ENCODE peak calls at places on chromosomes 13 and 19, in nine cellular contexts. T, C, U, P, S, J, L, Y and X are unnamed samples.
A peak's percentile ranks its signal among the peaks of the same experiment; 100 is the strongest.

GRCh38 chr13:114087430-114087829 is 45.0 kb downstream of the RASA3 start:
- DNase-seq in Y (no peak), P (no peak), T (no peak), U (no peak), C (no peak), S (no peak), L (no peak), J (no peak), X (no peak)

GRCh38 chr13:85417807-85418206 is 381.4 kb downstream of the SLITRK6 start:
- DNase-seq in T (no peak), U (no peak), P (no peak), C (no peak), L (no peak), S (no peak), J (no peak), Y (no peak), X (no peak)

GRCh38 chr13:57630661-57631606 is 610 bp upstream of the PCDH17 start:
- DNase-seq in L (no peak), P (no peak), S (no peak), J (no peak), U (no peak), C (peak; percentile 46), Y (no peak), T (no peak), X (no peak)

GRCh38 chr13:98454389-98454881 is 122.5 kb downstream of the STK24 start:
- DNase-seq in C (no peak), P (no peak), U (no peak), Y (no peak), T (no peak), S (no peak), J (no peak), L (no peak), X (no peak)

GRCh38 chr19:30227071-30227621 is 145.0 kb upstream of the ZNF536 start:
- DNase-seq in L (no peak), J (no peak), S (no peak), U (no peak), C (peak; percentile 63), T (no peak), P (no peak), Y (no peak), X (no peak)

GRCh38 chr19:11792942-11793341 is 5.4 kb upstream of the ZNF491 start:
- DNase-seq in U (no peak), T (no peak), Y (no peak), J (no peak), L (no peak), P (no peak), S (no peak), C (no peak), X (no peak)

GRCh38 chr13:112819111-112819510 is 129.3 kb downstream of the ATP11A start:
- DNase-seq in S (no peak), C (no peak), P (no peak), L (no peak), Y (no peak), J (no peak), T (no peak), U (no peak), X (no peak)

GRCh38 chr19:39155114-39155700 is 29.6 kb downstream of the PAK4 start:
- DNase-seq in J (no peak), Y (no peak), L (peak; percentile 67), T (no peak), C (peak; percentile 44), U (no peak), P (no peak), S (no peak), X (no peak)

GRCh38 chr13:30045916-30046704 is 195.7 kb upstream of the UBL3 start:
- DNase-seq in Y (no peak), S (no peak), T (no peak), L (no peak), J (no peak), C (no peak), U (no peak), P (no peak), X (no peak)

GRCh38 chr13:104436555-104436954 is 1370.3 kb upstream of the SLC10A2 start:
- DNase-seq in Y (no peak), S (no peak), L (no peak), T (no peak), U (no peak), J (no peak), P (no peak), C (no peak), X (no peak)

GRCh38 chr19:38742906-38743305 is 1.4 kb downstream of the CAPN12 start:
- DNase-seq in Y (no peak), L (no peak), U (no peak), J (no peak), P (no peak), S (no peak), C (no peak), T (no peak), X (no peak)

GRCh38 chr13:77093735-77094134 is 66.8 kb upstream of the FBXL3 start:
- DNase-seq in C (no peak), L (no peak), T (no peak), Y (no peak), P (no peak), U (no peak), S (no peak), J (no peak), X (no peak)

GRCh38 chr13:113548778-113549621 is 35.6 kb upstream of the TFDP1 start:
- DNase-seq in L (no peak), Y (no peak), J (no peak), T (peak; percentile 5), P (no peak), S (no peak), C (no peak), U (no peak), X (no peak)

GRCh38 chr13:113413898-113414282 is 39.4 kb downstream of the ADPRHL1 start:
- DNase-seq in L (no peak), J (no peak), P (peak; percentile 59), C (no peak), S (no peak), U (no peak), Y (no peak), T (peak; percentile 31), X (no peak)

GRCh38 chr13:40146586-40147240 is 491.3 kb downstream of the COG6 start:
- DNase-seq in L (no peak), Y (no peak), U (no peak), C (no peak), J (peak; percentile 47), S (no peak), T (no peak), P (no peak), X (no peak)

GRCh38 chr13:66618702-66619101 is 611.4 kb downstream of the PCDH9 start:
- DNase-seq in Y (no peak), U (no peak), T (no peak), C (peak; percentile 55), J (peak; percentile 34), S (no peak), P (no peak), L (peak; percentile 48), X (no peak)

GRCh38 chr13:45340422-45341033 is 455 bp downstream of the TPT1 start:
- DNase-seq in T (peak; percentile 92), J (peak; percentile 82), Y (peak; percentile 67), S (peak; percentile 68), P (peak; percentile 92), U (no peak), C (peak; percentile 93), L (peak; percentile 92), X (peak; percentile 92)

GRCh38 chr13:30429235-30429634 is 6.9 kb downstream of the UBE2L5 start:
- DNase-seq in Y (no peak), L (no peak), C (no peak), J (peak; percentile 89), U (no peak), T (no peak), P (no peak), S (no peak), X (no peak)

GRCh38 chr13:91722267-91722884 is 324.0 kb downstream of the GPC5 start:
- DNase-seq in P (no peak), L (peak; percentile 70), C (peak; percentile 72), J (peak; percentile 84), T (no peak), Y (no peak), S (no peak), U (no peak), X (no peak)

GRCh38 chr13:29548722-29549446 is 46.6 kb downstream of the SLC7A1 start:
- DNase-seq in P (no peak), T (no peak), U (no peak), S (no peak), J (no peak), C (no peak), Y (no peak), L (peak; percentile 77), X (no peak)